ENCODE peak calls at places on chromosomes 16 and 17, in ten cellular contexts. W, O, J, F, R, V, A, G, I and H are unnamed samples.
A peak's percentile ranks its signal among the peaks of the same experiment; 100 is the strongest.

GRCh38 chr16:67941469-67942199 is 2.3 kb downstream of the LCAT start:
- DNase-seq in G (no peak), J (no peak), F (no peak), R (no peak), O (no peak), V (no peak), W (no peak), I (no peak), A (no peak), H (no peak)

GRCh38 chr17:72693956-72694355 is 398.5 kb downstream of the SLC39A11 start:
- DNase-seq in O (no peak), W (no peak), V (no peak), F (no peak), J (no peak), G (no peak), A (no peak), R (no peak), I (no peak), H (no peak)

GRCh38 chr17:1588781-1589585 is 26.4 kb upstream of the PITPNA start:
- DNase-seq in G (no peak), J (peak; percentile 34), A (no peak), O (no peak), W (no peak), R (no peak), I (peak; percentile 62), V (no peak), F (no peak), H (no peak)

GRCh38 chr16:80437707-80438106 is 103.1 kb upstream of the DYNLRB2 start:
- DNase-seq in A (no peak), I (no peak), O (no peak), G (peak; percentile 38), W (no peak), F (no peak), V (no peak), J (no peak), R (no peak), H (no peak)

GRCh38 chr16:58306327-58306726 is 11.5 kb upstream of the PRSS54 start:
- DNase-seq in W (no peak), I (no peak), J (no peak), R (peak; percentile 55), F (peak; percentile 21), V (peak; percentile 6), O (no peak), G (no peak), A (peak; percentile 24), H (no peak)

GRCh38 chr16:50067290-50067853 is 1.6 kb downstream of the HEATR3 start:
- DNase-seq in A (peak; percentile 74), G (peak; percentile 53), W (no peak), I (no peak), R (peak; percentile 52), F (peak; percentile 16), V (peak; percentile 48), O (no peak), J (no peak), H (no peak)

GRCh38 chr16:52546291-52546941 is 527 bp downstream of the TOX3 start:
- DNase-seq in F (no peak), A (no peak), J (peak; percentile 25), W (peak; percentile 71), O (no peak), G (peak; percentile 52), V (no peak), R (no peak), I (no peak), H (peak; percentile 41)

GRCh38 chr17:48241131-48241591 is 133.6 kb downstream of the SNX11 start:
- DNase-seq in J (no peak), I (peak; percentile 56), A (peak; percentile 42), R (no peak), O (peak; percentile 9), G (no peak), W (no peak), F (peak; percentile 56), V (peak; percentile 73), H (peak; percentile 16)

GRCh38 chr16:86836503-86837125 is 258.3 kb downstream of the FOXL1 start:
- DNase-seq in J (no peak), G (no peak), V (peak; percentile 94), O (no peak), W (peak; percentile 16), A (peak; percentile 93), F (peak; percentile 86), I (no peak), R (no peak), H (no peak)

GRCh38 chr17:81260641-81261040 is 21.5 kb downstream of the NDUFAF8 start:
- DNase-seq in I (no peak), O (no peak), V (no peak), G (no peak), J (no peak), W (no peak), F (no peak), R (no peak), A (no peak), H (no peak)

GRCh38 chr16:47358816-47359215 is 102.0 kb downstream of the ITFG1 start:
- DNase-seq in J (no peak), F (peak; percentile 28), I (no peak), A (peak; percentile 37), W (no peak), O (no peak), V (peak; percentile 41), G (no peak), R (no peak), H (no peak)

GRCh38 chr17:57940653-57941329 is 14.4 kb downstream of the CUEDC1 start:
- DNase-seq in R (no peak), G (no peak), V (no peak), W (no peak), F (no peak), A (no peak), J (no peak), I (peak; percentile 73), O (no peak), H (no peak)

GRCh38 chr17:83084214-83084613 is 4.8 kb downstream of the METRNL start:
- DNase-seq in R (no peak), O (no peak), I (no peak), W (no peak), V (no peak), A (no peak), J (no peak), G (no peak), F (no peak), H (no peak)
- H3K27ac ChIP-seq in R (peak overlapping the region; percentile 38), O (peak overlapping the region; percentile 97), I (no peak overlapping the region), W (no peak overlapping the region), V (peak overlapping the region; percentile 91), A (peak overlapping the region; percentile 54), J (no peak overlapping the region), G (no peak overlapping the region), F (no peak overlapping the region), H (peak overlapping the region; percentile 52)

DNA sequence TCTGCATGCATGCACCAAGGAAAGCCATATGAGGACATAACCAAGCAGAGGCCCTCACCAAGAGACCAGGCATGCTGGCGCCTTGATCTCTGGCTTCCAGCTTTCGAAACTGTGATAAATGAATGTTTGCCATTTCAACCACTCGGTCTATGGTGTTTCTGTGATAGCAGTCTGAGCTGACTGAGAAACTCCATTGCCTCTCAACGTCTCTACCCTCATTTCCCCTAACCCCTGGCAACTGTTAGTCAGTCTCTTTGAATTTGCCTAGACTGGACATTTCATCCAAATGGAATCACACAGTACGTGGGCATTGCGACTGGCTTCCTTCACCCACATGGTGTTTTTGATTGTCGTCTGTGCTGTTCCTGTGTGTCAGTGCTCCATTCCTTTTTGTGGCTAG is 88.0 kb upstream of the MPHOSPH6 start:
- DNase-seq in A (no peak), G (no peak), V (no peak), J (no peak), F (no peak), W (no peak), I (no peak), O (no peak), R (no peak), H (no peak)
- H3K27me3 ChIP-seq in A (peaks cover 16% of the 10 kb centered on the region), G (peaks cover 3% of the 10 kb centered on the region), V (peaks cover 27% of the 10 kb centered on the region), J (no peaks in the 10 kb centered on the region), F (peaks cover 8% of the 10 kb centered on the region), W (no peaks in the 10 kb centered on the region), I (no peaks in the 10 kb centered on the region), O (no peaks in the 10 kb centered on the region), R (no peaks in the 10 kb centered on the region), H (no peaks in the 10 kb centered on the region)

GRCh38 chr16:12391974-12392373 is 411.7 kb downstream of the CPPED1 start:
- DNase-seq in A (no peak), J (no peak), F (no peak), W (no peak), I (no peak), O (no peak), V (no peak), G (no peak), R (no peak), H (no peak)

GRCh38 chr16:12390644-12391043 is 413.0 kb downstream of the CPPED1 start:
- DNase-seq in G (no peak), R (no peak), W (no peak), O (no peak), V (peak; percentile 38), I (no peak), F (peak; percentile 14), J (no peak), A (peak; percentile 64), H (no peak)

GRCh38 chr16:12392585-12393089 is 411.1 kb downstream of the CPPED1 start:
- DNase-seq in V (no peak), A (no peak), W (no peak), R (no peak), I (no peak), F (no peak), O (no peak), G (no peak), J (no peak), H (no peak)

GRCh38 chr16:12395266-12395665 is 408.4 kb downstream of the CPPED1 start:
- DNase-seq in J (no peak), W (no peak), G (no peak), F (no peak), R (no peak), A (peak; percentile 59), O (no peak), I (no peak), V (peak; percentile 29), H (no peak)

DNA sequence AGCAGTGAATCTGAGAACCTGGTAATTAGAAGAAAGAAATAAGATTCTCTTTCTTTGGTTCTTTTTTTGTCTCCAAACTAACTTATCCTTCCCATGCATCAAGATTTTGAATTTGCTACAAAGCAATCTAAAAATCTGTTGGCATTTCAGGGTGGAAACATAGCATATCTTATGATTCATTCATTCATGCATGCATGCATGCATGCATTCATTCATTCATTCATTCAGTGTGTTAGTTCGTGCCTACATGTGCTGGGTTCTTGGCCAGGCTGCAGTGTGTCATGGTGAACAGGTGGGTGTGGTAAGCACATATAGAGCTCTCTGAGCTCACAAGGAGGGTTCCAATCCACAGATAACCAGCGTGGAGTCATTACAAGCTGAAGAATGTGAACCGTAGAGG is 410.5 kb downstream of the CPPED1 start:
- DNase-seq in V (no peak), I (no peak), W (no peak), O (no peak), J (no peak), G (no peak), A (no peak), R (no peak), F (no peak), H (no peak)
- H3K4me3 ChIP-seq in V (no peak overlapping the region), I (no peak overlapping the region), W (no peak overlapping the region), O (no peak overlapping the region), J (no peak overlapping the region), G (no peak overlapping the region), A (no peak overlapping the region), R (no peak overlapping the region), F (no peak overlapping the region), H (no peak overlapping the region)

GRCh38 chr16:11262915-11263314 is 6.2 kb downstream of the TNP2 start:
- DNase-seq in I (no peak), G (no peak), R (no peak), J (no peak), A (no peak), V (no peak), F (no peak), W (no peak), O (no peak), H (no peak)
- H3K27ac ChIP-seq in I (no peak overlapping the region), G (no peak overlapping the region), R (no peak overlapping the region), J (no peak overlapping the region), A (no peak overlapping the region), V (no peak overlapping the region), F (no peak overlapping the region), W (no peak overlapping the region), O (no peak overlapping the region), H (no peak overlapping the region)